ENCODE peak calls at places on chromosomes 6 and 20, in five cellular contexts. One of them, this sample, is unnamed. For H3K4me1 and H3K36me3, the result is how much of the 10 kb centered on the place peaks cover.

GRCh38 chr6:85111481-85112001 is 338.3 kb upstream of the NT5E start:
- DNase-seq in mucosa of descending colon: no peak
- DNase-seq in endodermal cell: no peak
- DNase-seq in neural progenitor cell: peak
- DNase-seq in lung: no peak
- DNase-seq in this sample: no peak

GRCh38 chr20:35992713-35993335 is 24.4 kb downstream of the CNBD2 start:
- DNase-seq in mucosa of descending colon: peak
- DNase-seq in endodermal cell: peak
- DNase-seq in neural progenitor cell: peak
- DNase-seq in lung: peak
- DNase-seq in this sample: peak

GRCh38 chr6:40930555-40930954 is 108.5 kb downstream of the UNC5CL start:
- DNase-seq in mucosa of descending colon: peak
- DNase-seq in endodermal cell: peak
- DNase-seq in neural progenitor cell: no peak
- DNase-seq in lung: no peak
- DNase-seq in this sample: peak

GRCh38 chr6:13811627-13812358 is 2.6 kb downstream of the MCUR1 start:
- DNase-seq in mucosa of descending colon: peak
- DNase-seq in endodermal cell: no peak
- DNase-seq in neural progenitor cell: no peak
- DNase-seq in lung: peak
- DNase-seq in this sample: no peak

GRCh38 chr6:152154559-152155356 is 347.3 kb downstream of the ESR1 start:
- DNase-seq in mucosa of descending colon: no peak
- DNase-seq in endodermal cell: no peak
- DNase-seq in neural progenitor cell: no peak
- DNase-seq in lung: no peak
- DNase-seq in this sample: no peak

GRCh38 chr20:17878912-17879602 is 89.5 kb downstream of the SNX5 start:
- DNase-seq in mucosa of descending colon: no peak
- DNase-seq in endodermal cell: no peak
- DNase-seq in neural progenitor cell: no peak
- DNase-seq in lung: no peak
- DNase-seq in this sample: no peak

GRCh38 chr20:34404803-34405202 is 41.7 kb downstream of the ITCH start:
- DNase-seq in mucosa of descending colon: no peak
- DNase-seq in endodermal cell: no peak
- DNase-seq in neural progenitor cell: no peak
- DNase-seq in lung: no peak
- DNase-seq in this sample: no peak

GRCh38 chr20:44776977-44777376 is 31.3 kb downstream of the KCNK15 start:
- DNase-seq in mucosa of descending colon: peak
- DNase-seq in endodermal cell: peak
- DNase-seq in neural progenitor cell: peak
- DNase-seq in lung: no peak
- DNase-seq in this sample: peak

GRCh38 chr20:3239026-3239866 is at the start of gene SLC4A11:
- DNase-seq in mucosa of descending colon: peak
- DNase-seq in endodermal cell: peak
- DNase-seq in neural progenitor cell: peak
- DNase-seq in lung: peak
- DNase-seq in this sample: peak

GRCh38 chr6:43219814-43220213 is 9.5 kb downstream of the DNPH1 start:
- DNase-seq in mucosa of descending colon: no peak
- DNase-seq in endodermal cell: no peak
- DNase-seq in neural progenitor cell: no peak
- DNase-seq in lung: no peak
- DNase-seq in this sample: no peak

GRCh38 chr6:2841264-2842138 is at the start of gene SERPINB1:
- DNase-seq in mucosa of descending colon: peak
- DNase-seq in endodermal cell: peak
- DNase-seq in neural progenitor cell: peak
- DNase-seq in lung: peak
- DNase-seq in this sample: peak

GRCh38 chr6:67882436-67883311 is 752.4 kb upstream of the ADGRB3 start:
- DNase-seq in mucosa of descending colon: no peak
- DNase-seq in endodermal cell: no peak
- DNase-seq in neural progenitor cell: no peak
- DNase-seq in lung: no peak
- DNase-seq in this sample: no peak

GRCh38 chr20:44187054-44187762 is at the start of gene JPH2:
- DNase-seq in mucosa of descending colon: peak
- DNase-seq in endodermal cell: peak
- DNase-seq in neural progenitor cell: peak
- DNase-seq in lung: no peak
- DNase-seq in this sample: peak

GRCh38 chr6:34469499-34469898 is 3.6 kb downstream of the PACSIN1 start:
- DNase-seq in mucosa of descending colon: no peak
- DNase-seq in endodermal cell: no peak
- DNase-seq in neural progenitor cell: no peak
- DNase-seq in lung: no peak
- DNase-seq in this sample: no peak

GRCh38 chr6:127980996-127981395 is 80.1 kb upstream of the THEMIS start:
- DNase-seq in mucosa of descending colon: no peak
- DNase-seq in endodermal cell: no peak
- DNase-seq in neural progenitor cell: no peak
- DNase-seq in lung: no peak
- DNase-seq in this sample: no peak

GRCh38 chr6:4564746-4565145 is 211.5 kb upstream of the CDYL start:
- DNase-seq in mucosa of descending colon: no peak
- DNase-seq in endodermal cell: no peak
- DNase-seq in neural progenitor cell: no peak
- DNase-seq in lung: no peak
- DNase-seq in this sample: no peak

GRCh38 chr6:116556065-116556464 is 2.5 kb downstream of the CALHM4 start:
- DNase-seq in mucosa of descending colon: no peak
- DNase-seq in endodermal cell: no peak
- DNase-seq in neural progenitor cell: no peak
- DNase-seq in lung: no peak
- DNase-seq in this sample: no peak

GRCh38 chr6:17866876-17867444 is 120.5 kb downstream of the KIF13A start:
- DNase-seq in mucosa of descending colon: no peak
- DNase-seq in endodermal cell: no peak
- DNase-seq in neural progenitor cell: no peak
- DNase-seq in lung: no peak
- DNase-seq in this sample: no peak

GRCh38 chr20:54573838-54574237 is 98.4 kb downstream of the DOK5 start:
- DNase-seq in mucosa of descending colon: no peak
- DNase-seq in endodermal cell: no peak
- DNase-seq in neural progenitor cell: no peak
- DNase-seq in lung: no peak
- DNase-seq in this sample: no peak

GRCh38 chr6:105994522-105995402 is 91.4 kb upstream of the PRDM1 start:
- DNase-seq in mucosa of descending colon: peak
- DNase-seq in endodermal cell: peak
- DNase-seq in neural progenitor cell: peak
- DNase-seq in lung: peak
- DNase-seq in this sample: no peak

GRCh38 chr20:62735331-62735821 is 26.7 kb downstream of the NTSR1 start:
- DNase-seq in mucosa of descending colon: no peak
- DNase-seq in endodermal cell: no peak
- DNase-seq in neural progenitor cell: no peak
- DNase-seq in lung: no peak
- DNase-seq in this sample: no peak

GRCh38 chr6:162683135-162683534 is 44.4 kb downstream of the PRKN start:
- DNase-seq in mucosa of descending colon: no peak
- DNase-seq in endodermal cell: no peak
- DNase-seq in neural progenitor cell: no peak
- DNase-seq in lung: no peak
- DNase-seq in this sample: no peak

GRCh38 chr6:27582928-27583725 is 110.2 kb upstream of the ZNF184 start:
- DNase-seq in mucosa of descending colon: peak
- DNase-seq in endodermal cell: peak
- DNase-seq in neural progenitor cell: peak
- DNase-seq in lung: no peak
- DNase-seq in this sample: peak

GRCh38 chr6:109469591-109470189 is 13.3 kb downstream of the ZBTB24 start:
- DNase-seq in mucosa of descending colon: no peak
- DNase-seq in endodermal cell: no peak
- DNase-seq in neural progenitor cell: no peak
- DNase-seq in lung: no peak
- DNase-seq in this sample: no peak

GRCh38 chr6:130132286-130132701 is 90.5 kb downstream of the SAMD3 start:
- DNase-seq in mucosa of descending colon: peak
- DNase-seq in endodermal cell: no peak
- DNase-seq in neural progenitor cell: no peak
- DNase-seq in lung: no peak
- DNase-seq in this sample: no peak

GRCh38 chr20:23214903-23215302 is 128.8 kb upstream of the CD93 start:
- DNase-seq in mucosa of descending colon: no peak
- DNase-seq in endodermal cell: no peak
- DNase-seq in neural progenitor cell: no peak
- DNase-seq in lung: no peak
- DNase-seq in this sample: no peak

GRCh38 chr6:85490516-85491248 is 40.8 kb downstream of the NT5E start:
- DNase-seq in mucosa of descending colon: no peak
- DNase-seq in endodermal cell: no peak
- DNase-seq in neural progenitor cell: no peak
- DNase-seq in lung: no peak
- DNase-seq in this sample: no peak

GRCh38 chr6:54299542-54300269 is 8.5 kb upstream of the TINAG start:
- DNase-seq in mucosa of descending colon: no peak
- DNase-seq in endodermal cell: no peak
- DNase-seq in neural progenitor cell: no peak
- DNase-seq in lung: no peak
- DNase-seq in this sample: no peak

GRCh38 chr6:47245745-47246371 is 63.8 kb downstream of the TNFRSF21 start:
- DNase-seq in mucosa of descending colon: no peak
- DNase-seq in endodermal cell: no peak
- DNase-seq in neural progenitor cell: no peak
- DNase-seq in lung: no peak
- DNase-seq in this sample: no peak

DNA sequence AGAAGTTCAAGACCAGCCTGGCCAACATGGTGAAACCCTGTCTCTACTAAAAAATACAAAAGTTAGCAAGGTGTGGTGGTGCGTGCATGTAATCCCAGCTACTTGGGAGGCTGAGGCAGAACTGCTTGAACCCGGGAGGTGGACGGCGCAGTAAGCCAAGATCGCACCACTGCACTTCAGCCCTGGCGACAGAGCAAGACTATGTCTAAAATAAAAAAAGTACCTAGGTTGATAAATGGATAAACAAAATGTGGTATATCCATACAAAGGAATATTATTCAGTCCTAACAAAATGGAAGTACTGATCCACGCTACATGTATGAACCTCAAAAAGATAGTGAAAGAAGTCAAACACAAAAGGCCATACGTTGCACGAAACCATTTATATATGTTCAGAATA is 1.2 kb upstream of the RPF2 start:
- DNase-seq in mucosa of descending colon: no peak
- DNase-seq in endodermal cell: no peak
- DNase-seq in neural progenitor cell: no peak
- DNase-seq in lung: no peak
- DNase-seq in this sample: no peak
- H3K4me3 ChIP-seq in mucosa of descending colon: no peak
- H3K4me3 ChIP-seq in endodermal cell: peak
- H3K4me3 ChIP-seq in neural progenitor cell: peak
- H3K4me3 ChIP-seq in lung: no peak
- H3K4me3 ChIP-seq in this sample: no peak

DNA sequence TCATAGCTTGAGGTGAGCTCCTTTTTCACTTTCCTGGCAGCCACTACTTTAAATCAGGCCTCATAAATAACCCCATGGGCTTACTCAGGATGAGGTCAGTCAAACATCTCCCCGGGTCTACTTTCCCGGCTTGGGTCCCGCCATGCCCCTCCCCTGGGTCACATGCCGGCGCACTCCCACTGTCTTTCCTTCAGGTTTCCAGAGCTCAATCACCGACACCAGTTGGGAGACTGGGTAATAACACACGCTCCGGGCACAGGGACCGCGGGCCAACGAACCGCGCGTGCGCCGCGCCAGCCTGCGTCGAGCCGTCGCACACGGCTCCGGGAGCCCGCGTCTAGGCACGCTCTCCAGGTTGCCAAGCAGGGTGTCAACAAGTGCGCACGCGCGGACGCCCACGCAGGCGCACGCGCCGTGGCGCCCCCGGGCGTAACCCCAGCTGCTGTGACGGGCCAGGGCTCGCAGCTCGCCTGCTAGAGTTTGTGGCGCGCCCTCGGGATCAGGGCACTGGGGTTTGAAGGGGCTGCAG is 31.6 kb downstream of the TFAP2B start:
- DNase-seq in mucosa of descending colon: no peak
- DNase-seq in endodermal cell: peak
- DNase-seq in neural progenitor cell: peak
- DNase-seq in lung: no peak
- DNase-seq in this sample: no peak
- H3K4me1 ChIP-seq in mucosa of descending colon: under half
- H3K4me1 ChIP-seq in endodermal cell: under half
- H3K4me1 ChIP-seq in neural progenitor cell: under half
- H3K4me1 ChIP-seq in lung: under half
- H3K4me1 ChIP-seq in this sample: under half

GRCh38 chr6:7290079-7290478 is 22.9 kb downstream of the SSR1 start:
- DNase-seq in mucosa of descending colon: no peak
- DNase-seq in endodermal cell: no peak
- DNase-seq in neural progenitor cell: no peak
- DNase-seq in lung: no peak
- DNase-seq in this sample: no peak
- H3K36me3 ChIP-seq in mucosa of descending colon: under half
- H3K36me3 ChIP-seq in endodermal cell: half or more
- H3K36me3 ChIP-seq in neural progenitor cell: under half
- H3K36me3 ChIP-seq in lung: under half
- H3K36me3 ChIP-seq in this sample: under half

GRCh38 chr6:142938510-142938909 is 6.5 kb downstream of the HIVEP2 start:
- DNase-seq in mucosa of descending colon: no peak
- DNase-seq in endodermal cell: no peak
- DNase-seq in neural progenitor cell: no peak
- DNase-seq in lung: no peak
- DNase-seq in this sample: no peak
- H3K4me3 ChIP-seq in mucosa of descending colon: no peak
- H3K4me3 ChIP-seq in endodermal cell: no peak
- H3K4me3 ChIP-seq in neural progenitor cell: no peak
- H3K4me3 ChIP-seq in lung: no peak
- H3K4me3 ChIP-seq in this sample: no peak